ENCODE peak calls at places on chromosome 20, in six cellular contexts. B is heart right ventricle, P is fibroblast of mammary gland, X is endodermal cell, Z is hepatocyte, V is bronchial epithelial cell. F is an unnamed sample.

GRCh38 chr20:58544891-58545290 is 29.7 kb upstream of the APCDD1L start:
- DNase-seq in B (no peak), P (no peak), X (peak; percentile 11), Z (no peak), V (no peak), F (no peak)

GRCh38 chr20:43046946-43047345 is 142.8 kb downstream of the PTPRT start:
- DNase-seq in B (no peak), P (no peak), X (no peak), Z (no peak), V (no peak), F (no peak)

GRCh38 chr20:63737690-63737939 is 1.2 kb downstream of the LIME1 start:
- DNase-seq in B (no peak), P (no peak), X (no peak), Z (no peak), V (no peak), F (no peak)

GRCh38 chr20:7496394-7497111 is 443.7 kb downstream of the HAO1 start:
- DNase-seq in B (no peak), P (peak; percentile 37), X (no peak), Z (no peak), V (no peak), F (no peak)

GRCh38 chr20:50595988-50596693 is 86.0 kb downstream of the PTPN1 start:
- DNase-seq in B (no peak), P (no peak), X (peak; percentile 59), Z (peak; percentile 50), V (peak; percentile 53), F (no peak)

GRCh38 chr20:60400567-60400966 is 442.3 kb downstream of the CDH26 start:
- DNase-seq in B (no peak), P (no peak), X (no peak), Z (no peak), V (no peak), F (no peak)

GRCh38 chr20:33306807-33307206 is 23.8 kb downstream of the BPIFB1 start:
- DNase-seq in B (no peak), P (no peak), X (no peak), Z (no peak), V (no peak), F (no peak)

GRCh38 chr20:55977723-55978481 is 27.4 kb downstream of the CBLN4 start:
- DNase-seq in B (no peak), P (no peak), X (no peak), Z (no peak), V (no peak), F (peak; percentile 14)

GRCh38 chr20:52190437-52191131 is 995 bp downstream of the ZFP64 start:
- DNase-seq in B (peak; percentile 13), P (peak; percentile 30), X (peak; percentile 68), Z (peak; percentile 46), V (peak; percentile 54), F (no peak)

GRCh38 chr20:49505518-49505917 is 23.1 kb upstream of the KCNB1 start:
- DNase-seq in B (peak; percentile 22), P (peak; percentile 30), X (peak; percentile 87), Z (peak; percentile 58), V (no peak), F (no peak)

GRCh38 chr20:23765578-23765977 is 14.8 kb upstream of the CST1 start:
- DNase-seq in B (no peak), P (no peak), X (peak; percentile 52), Z (no peak), V (no peak), F (no peak)

DNA sequence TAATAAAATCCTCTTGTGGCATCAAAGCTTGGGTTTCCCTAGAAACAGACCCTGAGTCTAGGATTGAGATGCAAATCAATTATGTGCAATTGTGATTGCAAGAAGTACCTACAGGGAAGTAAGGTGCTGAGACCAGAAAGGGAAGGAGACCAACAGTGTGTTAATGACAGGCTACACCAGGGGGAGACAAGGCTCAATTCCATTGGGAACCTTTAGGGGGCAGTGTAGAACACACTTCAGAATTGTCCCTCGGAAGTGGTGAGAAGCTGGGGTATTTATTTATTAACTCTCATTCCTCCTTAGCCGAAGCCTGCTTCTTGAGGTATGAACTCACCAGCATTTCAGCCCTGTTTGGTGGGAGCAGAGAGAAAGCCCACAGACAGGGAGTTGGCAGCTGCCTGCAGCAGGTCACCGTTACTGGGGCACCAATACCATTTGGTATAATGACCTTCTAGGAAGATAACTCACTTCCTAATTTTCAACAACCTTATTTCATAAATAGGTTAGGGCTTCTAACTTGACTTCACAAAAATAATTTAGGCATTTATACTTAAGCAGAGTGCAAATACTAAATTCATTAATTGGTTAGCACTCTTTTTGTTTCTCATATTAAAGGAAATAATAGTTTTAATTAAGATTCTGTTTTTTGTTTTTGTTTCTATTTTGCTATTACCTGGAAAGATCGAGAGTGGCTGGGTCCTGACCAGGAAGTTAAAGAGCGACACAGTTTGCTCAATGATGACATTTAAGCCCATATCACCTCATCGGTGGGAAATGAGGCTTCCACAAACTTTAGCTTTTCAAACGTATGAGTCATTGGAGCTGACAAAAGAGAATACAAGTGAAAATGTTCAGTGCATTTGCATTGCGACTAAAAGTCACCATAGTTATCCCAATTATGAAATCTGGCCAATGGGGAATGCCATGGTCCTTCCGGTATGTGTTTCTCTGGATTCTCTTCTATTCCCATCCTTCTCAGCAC is 94.8 kb downstream of the BTBD3 start:
- DNase-seq in B (peak; percentile 18), P (peak; percentile 59), X (peak; percentile 86), Z (peak; percentile 55), V (peak; percentile 58), F (no peak)
- H3K4me3 ChIP-seq in B (no peak overlapping the region), P (no peak overlapping the region), X (no peak overlapping the region), Z (no peak overlapping the region), V (no peak overlapping the region), F (no peak overlapping the region)

GRCh38 chr20:53895385-53895755 is 175.0 kb downstream of the BCAS1 start:
- DNase-seq in B (no peak), P (no peak), X (no peak), Z (no peak), V (no peak), F (no peak)
- H3K4me3 ChIP-seq in B (no peak overlapping the region), P (no peak overlapping the region), X (no peak overlapping the region), Z (no peak overlapping the region), V (no peak overlapping the region), F (no peak overlapping the region)

GRCh38 chr20:38447931-38448675 is 13.0 kb upstream of the SNHG17 start:
- DNase-seq in B (no peak), P (no peak), X (peak; percentile 69), Z (no peak), V (no peak), F (no peak)
- H3K4me3 ChIP-seq in B (no peak overlapping the region), P (no peak overlapping the region), X (peak overlapping the region; percentile 88), Z (no peak overlapping the region), V (no peak overlapping the region), F (no peak overlapping the region)

GRCh38 chr20:61803903-61804804 is 261.5 kb downstream of the TAF4 start:
- DNase-seq in B (no peak), P (peak; percentile 10), X (peak; percentile 60), Z (no peak), V (no peak), F (no peak)
- H3K4me3 ChIP-seq in B (no peak overlapping the region), P (no peak overlapping the region), X (no peak overlapping the region), Z (no peak overlapping the region), V (no peak overlapping the region), F (no peak overlapping the region)

DNA sequence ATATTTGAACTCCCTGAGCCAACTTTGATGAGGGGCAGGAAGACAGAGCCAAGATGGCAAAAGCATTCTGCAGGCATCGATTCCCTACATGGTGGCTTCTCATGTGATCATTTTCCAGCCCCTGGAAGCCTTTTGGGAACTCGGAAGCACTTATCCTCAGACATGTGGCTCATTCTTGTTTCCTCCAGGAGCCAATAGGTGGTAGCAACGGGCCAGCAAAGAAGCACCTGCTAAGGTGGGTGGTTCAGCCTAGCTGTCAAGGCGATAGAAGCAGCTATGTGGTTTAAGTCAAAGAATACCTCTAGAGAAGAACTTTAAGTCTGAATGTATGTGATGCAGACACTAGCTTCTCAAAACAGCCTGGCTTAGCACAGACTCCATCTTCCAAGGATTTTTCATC is 64.9 kb upstream of the PAX1 start:
- DNase-seq in B (no peak), P (no peak), X (peak; percentile 89), Z (peak; percentile 52), V (peak; percentile 19), F (no peak)
- H3K4me3 ChIP-seq in B (no peak overlapping the region), P (no peak overlapping the region), X (no peak overlapping the region), Z (no peak overlapping the region), V (no peak overlapping the region), F (no peak overlapping the region)

GRCh38 chr20:31857861-31858835 is 12.2 kb downstream of the DUSP15 start:
- DNase-seq in B (no peak), P (no peak), X (peak; percentile 35), Z (no peak), V (no peak), F (no peak)

GRCh38 chr20:31860431-31861345 is 9.6 kb downstream of the DUSP15 start:
- DNase-seq in B (no peak), P (peak; percentile 63), X (peak; percentile 84), Z (peak; percentile 63), V (peak; percentile 60), F (no peak)

GRCh38 chr20:31861346-31862156 is 8.8 kb downstream of the DUSP15 start:
- DNase-seq in B (peak; percentile 57), P (no peak), X (peak; percentile 95), Z (peak; percentile 94), V (peak; percentile 19), F (no peak)

GRCh38 chr20:31859266-31859997 is 10.9 kb downstream of the DUSP15 start:
- DNase-seq in B (no peak), P (no peak), X (no peak), Z (no peak), V (no peak), F (no peak)

GRCh38 chr20:31859998-31860380 is 10.3 kb downstream of the DUSP15 start:
- DNase-seq in B (no peak), P (no peak), X (no peak), Z (no peak), V (no peak), F (no peak)
- H3K4me3 ChIP-seq in B (no peak overlapping the region), P (no peak overlapping the region), X (no peak overlapping the region), Z (no peak overlapping the region), V (no peak overlapping the region), F (no peak overlapping the region)

DNA sequence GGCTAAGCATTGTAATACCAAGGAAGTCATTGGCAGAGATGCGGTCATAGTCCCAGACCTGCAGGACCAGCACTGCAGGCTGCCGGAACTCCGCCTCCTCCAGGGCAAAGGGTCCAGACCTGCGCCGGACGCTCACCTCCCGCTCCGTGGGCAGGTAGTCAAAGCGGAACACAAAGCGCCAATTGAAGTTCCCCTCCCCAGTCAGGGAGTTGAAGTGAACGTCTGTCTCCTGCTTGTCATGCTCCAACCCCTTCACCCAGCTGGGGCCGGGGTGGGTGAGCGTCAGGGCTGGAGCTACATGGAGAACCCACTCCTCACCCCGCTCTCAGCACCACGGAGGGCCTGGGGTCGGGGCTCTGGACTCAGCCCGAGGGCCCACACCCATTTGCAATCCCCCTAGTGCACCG is 18.2 kb downstream of the ERGIC3 start:
- DNase-seq in B (no peak), P (no peak), X (no peak), Z (no peak), V (no peak), F (no peak)
- H3K4me3 ChIP-seq in B (no peak overlapping the region), P (no peak overlapping the region), X (no peak overlapping the region), Z (no peak overlapping the region), V (no peak overlapping the region), F (no peak overlapping the region)

DNA sequence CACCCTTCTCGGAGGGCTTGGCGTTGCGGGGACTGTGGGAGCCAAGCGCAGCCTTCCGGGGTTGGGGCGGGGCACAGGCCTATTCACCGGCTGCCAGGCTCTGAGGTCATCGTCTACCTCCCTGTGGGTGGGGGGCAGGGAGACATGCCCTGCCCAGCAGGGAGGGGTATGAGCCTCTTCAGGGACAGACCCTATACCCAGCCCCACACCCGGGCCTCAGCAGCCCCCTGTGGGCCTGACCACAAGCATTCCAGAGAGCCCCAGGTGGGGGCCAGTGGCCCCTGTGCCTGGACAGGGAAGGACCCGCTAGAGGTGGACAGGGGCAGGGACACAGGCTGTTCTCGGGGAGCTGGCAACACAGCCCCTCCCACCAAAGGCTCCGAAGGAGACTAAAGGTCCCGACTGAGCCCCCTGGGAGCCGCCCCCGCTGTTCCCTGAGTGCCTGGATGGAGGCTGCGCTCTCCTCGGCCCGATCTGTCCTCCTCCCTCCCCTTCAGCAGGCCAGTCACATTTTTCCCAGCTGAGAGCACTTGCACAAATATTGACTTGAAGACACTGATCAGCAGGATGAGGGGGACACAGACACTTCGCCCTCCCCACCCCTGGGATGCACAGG is 11.5 kb downstream of the LAMA5 start:
- DNase-seq in B (peak; percentile 74), P (peak; percentile 66), X (peak; percentile 70), Z (peak; percentile 75), V (peak; percentile 50), F (no peak)
- H3K4me3 ChIP-seq in B (peak overlapping the region; percentile 43), P (no peak overlapping the region), X (no peak overlapping the region), Z (no peak overlapping the region), V (no peak overlapping the region), F (peak overlapping the region; percentile 14)